ENCODE peak calls at places on chromosomes 11 and 22, in eight cellular contexts. T is non-pigmented ciliary epithelial cell, L is chondrocyte, R is Peyer's patch, I is posterior vena cava, P is HFFc6, A is tibial nerve, G is HEK293T. N is an unnamed sample.

GRCh38 chr11:86990520-86990919 is 35.3 kb upstream of the FZD4 start:
- DNase-seq in T (peak; percentile 52), L (no peak), R (no peak), I (no peak), P (peak; percentile 39), A (no peak), G (no peak), N (no peak)

GRCh38 chr11:107929611-107930200 is 1.5 kb downstream of the RAB39A start:
- DNase-seq in T (no peak), L (no peak), R (no peak), I (no peak), P (no peak), A (no peak), G (no peak), N (no peak)

GRCh38 chr11:833114-833791 is 501 bp downstream of the CD151 start:
- DNase-seq in T (no peak), L (no peak), R (no peak), I (no peak), P (no peak), A (no peak), G (peak; percentile 51), N (no peak)

GRCh38 chr11:2931771-2932738 is 2.8 kb upstream of the PHLDA2 start:
- DNase-seq in T (no peak), L (peak; percentile 90), R (peak; percentile 43), I (peak; percentile 77), P (no peak), A (no peak), G (no peak), N (no peak)

GRCh38 chr11:95674669-95675358 is 114.8 kb downstream of the FAM76B start:
- DNase-seq in T (no peak), L (no peak), R (no peak), I (no peak), P (no peak), A (no peak), G (no peak), N (no peak)

GRCh38 chr11:41498726-41499125 is 39.3 kb upstream of the LRRC4C start:
- DNase-seq in T (no peak), L (no peak), R (no peak), I (no peak), P (peak; percentile 17), A (no peak), G (no peak), N (no peak)

GRCh38 chr11:2432628-2433071 is 11.7 kb downstream of the TRPM5 start:
- DNase-seq in T (no peak), L (no peak), R (no peak), I (peak; percentile 71), P (no peak), A (no peak), G (no peak), N (no peak)

GRCh38 chr22:38464992-38465672 is 2.8 kb upstream of the KDELR3 start:
- DNase-seq in T (no peak), L (peak; percentile 52), R (no peak), I (peak; percentile 64), P (no peak), A (no peak), G (no peak), N (no peak)

GRCh38 chr11:126938718-126939117 is 61.9 kb downstream of the KIRREL3 start:
- DNase-seq in T (no peak), L (no peak), R (no peak), I (no peak), P (no peak), A (no peak), G (no peak), N (no peak)

N was measured in NCI-H524 treated with DMSO at 0.1 percent for 48 hours.